ENCODE peak calls at places on chromosomes 4 and X, in four cellular contexts. S is A549; A is CD8-positive, alpha-beta T cell; F is upper lobe of left lung. P is an unnamed sample.

GRCh38 chr4:118865091-118865708 is 23.5 kb upstream of the SYNPO2 start:
- DNase-seq in S (peak; percentile 49), A (no peak), F (peak; percentile 53), P (no peak)

GRCh38 chrX:71909956-71910355 is 689 bp upstream of the NHSL2 start:
- DNase-seq in A (no peak), S (no peak), F (no peak), P (no peak)

GRCh38 chr4:134216436-134216835 is 14.8 kb upstream of the PABPC4L start:
- DNase-seq in A (no peak), S (no peak), F (no peak), P (no peak)

GRCh38 chr4:168183717-168184571 is 91.6 kb downstream of the ANXA10 start:
- DNase-seq in A (no peak), S (peak; percentile 14), F (no peak), P (no peak)

GRCh38 chr4:168797738-168798375 is 212.2 kb downstream of the CBR4 start:
- DNase-seq in F (no peak), S (no peak), A (no peak), P (no peak)

GRCh38 chrX:129876734-129877395 is 29.1 kb upstream of the UTP14A start:
- DNase-seq in F (peak; percentile 30), S (peak; percentile 15), A (no peak), P (no peak)

GRCh38 chr4:4461850-4462249 is 74.9 kb downstream of the NSG1 start:
- DNase-seq in F (peak; percentile 23), S (no peak), A (peak; percentile 26), P (no peak)

GRCh38 chr4:83269256-83269655 is 15.3 kb downstream of the COQ2 start:
- DNase-seq in A (no peak), S (no peak), F (no peak), P (no peak)

GRCh38 chrX:72297953-72298730 is 7.6 kb downstream of the CITED1 start:
- DNase-seq in S (no peak), A (no peak), F (no peak), P (peak; percentile 40)

GRCh38 chr4:82833696-82834313 is 35.2 kb upstream of the SCD5 start:
- DNase-seq in A (no peak), S (no peak), F (no peak), P (no peak)

GRCh38 chr4:139184129-139184528 is 7.1 kb upstream of the ELF2 start:
- DNase-seq in F (no peak), S (no peak), A (no peak), P (no peak)
- TF ChIP-seq CTCF in F (peak; percentile 14), S (peak; percentile 39), A (no peak), P (peak; percentile 54)

DNA sequence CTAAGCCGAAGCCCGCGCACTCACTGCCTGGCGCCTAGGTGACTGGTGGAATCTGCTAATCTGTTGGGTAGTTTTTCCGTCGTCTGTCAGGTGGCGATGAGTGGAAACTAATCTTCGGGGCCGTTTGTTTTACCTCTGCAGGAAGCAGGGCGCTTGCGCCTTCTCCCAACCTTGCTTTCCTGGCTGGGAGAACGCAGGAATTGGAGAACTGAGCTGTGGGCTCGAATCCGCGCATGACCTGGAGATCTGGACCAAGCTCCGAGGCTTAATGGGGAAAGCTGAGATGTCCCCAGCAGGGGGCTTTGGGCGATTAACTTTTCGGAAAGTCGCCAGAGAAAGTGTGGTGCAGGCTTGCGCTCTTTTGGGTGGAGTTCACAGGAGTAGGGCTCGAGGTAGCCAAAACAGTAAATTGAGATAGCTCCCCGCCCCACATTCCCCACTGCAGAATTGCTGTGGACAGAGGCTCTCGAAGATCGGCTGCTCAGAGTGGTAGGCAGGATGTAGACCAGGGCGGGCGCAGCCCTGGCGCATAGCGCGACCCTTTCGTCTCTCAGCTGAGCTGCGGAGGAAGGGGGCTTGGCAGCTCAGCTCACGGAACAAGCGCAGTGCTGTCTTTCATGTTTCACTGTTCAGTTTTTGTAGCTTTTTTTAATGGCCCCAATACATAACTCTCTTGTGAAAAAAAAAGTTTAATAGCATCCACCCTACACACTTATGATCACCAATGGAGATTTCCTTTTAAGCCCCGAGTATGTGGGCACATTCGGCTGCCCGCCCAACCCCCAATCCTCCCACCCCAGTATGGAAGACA is 2.7 kb upstream of the FGF5 start:
- DNase-seq in S (no peak), F (no peak), A (no peak), P (no peak)
- TF ChIP-seq CTCF in S (no peak), F (no peak), A (no peak), P (no peak)

GRCh38 chr4:1285790-1286553 is 3.7 kb upstream of the MAEA start:
- DNase-seq in F (peak; percentile 21), S (no peak), A (no peak), P (no peak)
- TF ChIP-seq CTCF in F (no peak), S (no peak), A (no peak), P (peak; percentile 31)

GRCh38 chr4:107742791-107743190 is 22.8 kb upstream of the PAPSS1 start:
- DNase-seq in A (no peak), F (no peak), S (no peak), P (no peak)

GRCh38 chr4:107737470-107737869 is 17.4 kb upstream of the PAPSS1 start:
- DNase-seq in F (no peak), S (no peak), A (no peak), P (no peak)

GRCh38 chr4:107740950-107741701 is 21.1 kb upstream of the PAPSS1 start:
- DNase-seq in A (no peak), S (no peak), F (no peak), P (no peak)

GRCh38 chr4:107742196-107742595 is 22.2 kb upstream of the PAPSS1 start:
- DNase-seq in S (no peak), F (no peak), A (no peak), P (no peak)

DNA sequence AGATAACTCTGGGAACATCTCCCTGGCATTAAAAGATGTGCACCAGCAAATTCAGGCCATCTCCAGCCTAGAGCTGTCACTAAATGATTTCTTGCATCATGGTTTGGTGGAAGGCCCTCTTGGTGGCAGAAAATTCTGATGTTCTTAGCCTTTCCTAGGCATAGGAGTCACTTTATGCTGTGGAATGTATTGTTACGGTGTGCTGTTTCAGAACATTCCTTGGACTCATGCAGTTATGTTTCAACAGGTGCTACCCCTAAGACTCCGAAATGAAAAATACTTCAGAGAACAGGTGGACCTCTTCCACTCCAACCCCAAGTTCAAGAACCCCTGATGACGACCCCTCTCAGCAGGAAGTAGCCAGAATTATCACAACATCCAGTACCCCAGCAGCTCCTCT is 20.3 kb upstream of the PAPSS1 start:
- DNase-seq in F (no peak), S (no peak), A (no peak), P (no peak)
- TF ChIP-seq CTCF in F (no peak), S (peak; percentile 14), A (no peak), P (peak; percentile 55)

GRCh38 chr4:63580796-63581475 is 828.3 kb downstream of the TECRL start:
- DNase-seq in A (no peak), F (no peak), S (no peak), P (no peak)

GRCh38 chr4:63583561-63583960 is 825.7 kb downstream of the TECRL start:
- DNase-seq in A (no peak), F (no peak), S (no peak), P (no peak)

GRCh38 chr4:63582997-63583396 is 826.3 kb downstream of the TECRL start:
- DNase-seq in F (no peak), S (no peak), A (no peak), P (no peak)

GRCh38 chr4:63578383-63578782 is 830.9 kb downstream of the TECRL start:
- DNase-seq in F (no peak), A (no peak), S (no peak), P (no peak)
- TF ChIP-seq CTCF in F (no peak), A (no peak), S (no peak), P (no peak)

GRCh38 chr4:61666248-61666647 is 466.1 kb downstream of the ADGRL3 start:
- DNase-seq in A (no peak), S (no peak), F (no peak), P (no peak)

GRCh38 chr4:61662362-61662761 is 462.2 kb downstream of the ADGRL3 start:
- DNase-seq in S (no peak), F (no peak), A (no peak), P (no peak)

GRCh38 chr4:61661960-61662359 is 461.8 kb downstream of the ADGRL3 start:
- DNase-seq in F (no peak), A (no peak), S (no peak), P (no peak)

GRCh38 chr4:61663310-61663709 is 463.2 kb downstream of the ADGRL3 start:
- DNase-seq in F (no peak), A (no peak), S (no peak), P (no peak)
- TF ChIP-seq CTCF in F (no peak), A (no peak), S (no peak), P (no peak)

GRCh38 chr4:76588268-76588667 is 153.2 kb downstream of the SHROOM3 start:
- DNase-seq in F (no peak), S (no peak), A (no peak), P (no peak)

GRCh38 chr4:76584235-76585152 is 149.5 kb downstream of the SHROOM3 start:
- DNase-seq in F (peak; percentile 48), S (no peak), A (no peak), P (no peak)

GRCh38 chr4:76585270-76585669 is 150.2 kb downstream of the SHROOM3 start:
- DNase-seq in F (no peak), S (no peak), A (no peak), P (no peak)

GRCh38 chr4:76582817-76583087 is 147.7 kb downstream of the SHROOM3 start:
- DNase-seq in A (no peak), S (no peak), F (no peak), P (no peak)

DNA sequence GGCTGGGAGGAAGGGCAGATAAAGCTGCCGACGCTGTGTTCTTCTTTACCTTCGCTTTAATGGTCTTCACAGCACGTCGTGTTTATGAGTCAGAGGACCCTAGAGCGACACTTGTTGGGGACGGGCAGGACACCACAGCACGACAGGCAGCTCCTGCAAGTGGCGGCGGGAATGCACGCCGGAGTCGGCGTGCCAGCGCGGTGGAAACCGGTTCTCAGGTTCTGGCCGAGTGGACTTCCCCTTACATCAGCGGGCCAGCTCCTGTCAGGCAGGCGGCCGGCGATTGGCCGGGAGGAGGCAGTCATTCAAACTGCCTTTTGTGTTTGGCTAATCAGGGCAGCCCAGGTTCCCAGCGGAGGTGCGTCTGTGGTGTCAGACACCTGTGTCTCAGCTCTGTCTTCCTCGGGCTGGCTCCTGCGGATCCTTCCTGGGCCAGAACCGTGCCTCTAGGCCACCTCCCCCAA is 150.9 kb downstream of the SHROOM3 start:
- DNase-seq in F (peak; percentile 94), A (no peak), S (peak; percentile 71), P (no peak)
- TF ChIP-seq CTCF in F (no peak), A (no peak), S (no peak), P (peak; percentile 10)

DNA sequence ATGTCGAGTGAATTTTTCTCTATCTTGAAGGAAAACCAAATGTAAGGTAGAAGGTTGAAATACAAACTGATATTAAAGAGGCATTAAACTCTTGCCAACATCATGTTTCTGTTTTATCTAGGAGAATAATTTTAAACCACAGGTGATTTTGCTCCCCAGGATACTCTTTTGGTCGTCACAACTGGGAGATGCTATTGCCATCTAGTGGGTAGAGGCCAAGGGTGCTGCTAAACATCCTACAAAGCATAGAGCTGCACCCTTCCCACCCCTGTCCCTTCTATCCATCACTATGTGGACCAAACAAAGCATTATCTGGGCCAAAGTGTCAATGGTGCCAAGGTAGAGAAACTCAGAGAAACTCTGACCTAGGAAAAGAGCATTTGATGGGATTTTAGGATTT is 154.6 kb upstream of the MAGEB2 start:
- DNase-seq in A (no peak), F (no peak), S (no peak), P (no peak)
- TF ChIP-seq CTCF in A (no peak), F (no peak), S (peak; percentile 37), P (peak; percentile 46)

GRCh38 chr4:139015948-139016451 is 419 bp downstream of the NOCT start:
- DNase-seq in A (no peak), S (no peak), F (peak; percentile 57), P (no peak)
- TF ChIP-seq CTCF in A (no peak), S (no peak), F (no peak), P (no peak)